ENCODE peak calls at places on chromosomes 11 and 22, in six cellular contexts. R, T, M, V, B and U are unnamed samples.

GRCh38 chr11:89491141-89491690 is at the start of gene NOX4:
- DNase-seq in T (no peak), R (peak; percentile 36), M (peak; percentile 46), B (peak; percentile 18), V (no peak), U (no peak)

GRCh38 chr11:131839326-131839725 is 468.9 kb downstream of the NTM start:
- DNase-seq in V (no peak), B (no peak), R (no peak), M (no peak), T (no peak), U (no peak)

GRCh38 chr22:20750461-20751184 is 23.3 kb upstream of the SERPIND1 start:
- DNase-seq in T (no peak), V (peak; percentile 38), M (no peak), B (peak; percentile 25), R (peak; percentile 54), U (no peak)

GRCh38 chr11:121389651-121390050 is 62.5 kb upstream of the SORL1 start:
- DNase-seq in R (peak; percentile 36), T (no peak), B (no peak), M (peak; percentile 81), V (no peak), U (no peak)

GRCh38 chr22:46501701-46502100 is 35.7 kb downstream of the CELSR1 start:
- DNase-seq in R (no peak), B (peak; percentile 60), T (no peak), V (no peak), M (no peak), U (no peak)

GRCh38 chr22:19955241-19956128 is 13.9 kb upstream of the TXNRD2 start:
- DNase-seq in V (no peak), T (no peak), B (no peak), R (no peak), M (no peak), U (no peak)

GRCh38 chr11:75475767-75476650 is 43.0 kb upstream of the KLHL35 start:
- DNase-seq in T (no peak), M (no peak), R (no peak), B (no peak), V (peak; percentile 33), U (no peak)

GRCh38 chr11:68353118-68353517 is 40.7 kb downstream of the LRP5 start:
- DNase-seq in V (no peak), T (no peak), M (no peak), B (no peak), R (no peak), U (no peak)

GRCh38 chr11:22829231-22830081 is at the start of gene SVIP:
- DNase-seq in B (peak; percentile 82), M (peak; percentile 93), T (peak; percentile 92), R (peak; percentile 92), V (peak; percentile 98), U (peak; percentile 71)

GRCh38 chr22:43850529-43850928 is 11.8 kb downstream of the SULT4A1 start:
- DNase-seq in V (no peak), M (no peak), B (no peak), T (no peak), R (no peak), U (no peak)

GRCh38 chr11:48028909-48029685 is 48.7 kb downstream of the PTPRJ start:
- DNase-seq in B (no peak), R (no peak), M (peak; percentile 15), V (no peak), T (no peak), U (no peak)

GRCh38 chr11:8203980-8204379 is 35.2 kb upstream of the RIC3 start:
- DNase-seq in R (no peak), M (no peak), V (no peak), T (no peak), B (no peak), U (no peak)

GRCh38 chr11:102047305-102047924 is at the start of gene CFAP300:
- DNase-seq in M (peak; percentile 35), T (peak; percentile 19), V (peak; percentile 85), B (peak; percentile 94), R (peak; percentile 9), U (no peak)

GRCh38 chr11:8265681-8266241 is 2.1 kb upstream of the LMO1 start:
- DNase-seq in R (no peak), B (no peak), T (no peak), V (no peak), M (no peak), U (no peak)

GRCh38 chr11:1691027-1691877 is 5.7 kb upstream of the KRTAP5-6 start:
- DNase-seq in R (no peak), V (no peak), M (no peak), B (no peak), T (no peak), U (no peak)

GRCh38 chr11:61892085-61892370 is 683 bp upstream of the FADS3 start:
- DNase-seq in T (no peak), R (no peak), M (no peak), B (no peak), V (no peak), U (no peak)

GRCh38 chr22:21593406-21594232 is 26.1 kb downstream of the UBE2L3 start:
- DNase-seq in V (no peak), R (no peak), M (no peak), B (no peak), T (no peak), U (no peak)

GRCh38 chr11:94449437-94449836 is 44.2 kb downstream of the MRE11 start:
- DNase-seq in T (no peak), B (no peak), R (no peak), V (no peak), M (no peak), U (peak; percentile 99)

GRCh38 chr11:74680703-74681531 is 50.3 kb downstream of the CHRDL2 start:
- DNase-seq in B (no peak), M (no peak), T (no peak), R (no peak), V (peak; percentile 6), U (no peak)

GRCh38 chr11:11813288-11813962 is 28.3 kb upstream of the USP47 start:
- DNase-seq in T (no peak), M (no peak), V (peak; percentile 24), R (no peak), B (peak; percentile 69), U (peak; percentile 48)

GRCh38 chr11:47587733-47588326 is 1.4 kb downstream of the FAM180B start:
- DNase-seq in V (peak; percentile 41), M (peak; percentile 41), R (no peak), B (no peak), T (no peak), U (no peak)

GRCh38 chr11:35968386-35969088 is 24.7 kb downstream of the LDLRAD3 start:
- DNase-seq in M (no peak), V (no peak), B (no peak), T (no peak), R (no peak), U (no peak)

GRCh38 chr11:82906236-82906635 is 4.7 kb downstream of the DDIAS start:
- DNase-seq in M (peak; percentile 33), T (no peak), V (no peak), R (no peak), B (peak; percentile 24), U (no peak)

GRCh38 chr11:134761361-134761760 is 349.3 kb upstream of the B3GAT1 start:
- DNase-seq in T (no peak), M (no peak), R (no peak), B (no peak), V (no peak), U (no peak)

GRCh38 chr11:44631831-44632230 is 66.4 kb downstream of the CD82 start:
- DNase-seq in V (no peak), T (no peak), M (no peak), B (no peak), R (no peak), U (no peak)

GRCh38 chr11:103450241-103450640 is 341.0 kb downstream of the DYNC2H1 start:
- DNase-seq in B (no peak), T (no peak), M (no peak), R (no peak), V (no peak), U (no peak)

GRCh38 chr11:118320515-118320914 is 16.0 kb downstream of the CD3E start:
- DNase-seq in B (no peak), T (no peak), M (no peak), V (no peak), R (no peak), U (no peak)

GRCh38 chr11:34898474-34898873 is 17.7 kb downstream of the APIP start:
- DNase-seq in M (no peak), T (no peak), B (no peak), R (no peak), V (no peak), U (no peak)